ENCODE peak calls at places on chromosomes 16 and 17, in five cellular contexts. R is stimulated activated CD8-positive, alpha-beta memory T cell treated with anti-CD3 and anti-CD28 coated beads, Interleukin-7, amount 100 ng/mL, for 4 hours; N is cardiac fibroblast; I is lower leg skin; W is small intestine. K is an unnamed sample.

GRCh38 chr16:10979717-10980601 is 35.6 kb downstream of the CLEC16A start:
- DNase-seq in R (no peak), N (peak), I (no peak), W (no peak), K (peak)

GRCh38 chr17:33990943-33991706 is 264.0 kb upstream of the CCL2 start:
- DNase-seq in R (no peak), N (no peak), I (no peak), W (no peak), K (no peak)

GRCh38 chr17:65564793-65565192 is 3.3 kb upstream of the AXIN2 start:
- DNase-seq in R (no peak), N (no peak), I (no peak), W (peak), K (no peak)

GRCh38 chr17:73261617-73261951 is at the start of gene CPSF4L:
- DNase-seq in R (no peak), N (no peak), I (no peak), W (no peak), K (no peak)

GRCh38 chr17:69870751-69871199 is 204.2 kb upstream of the KCNJ16 start:
- DNase-seq in R (no peak), N (peak), I (no peak), W (no peak), K (no peak)

GRCh38 chr17:35947156-35947585 is 3.7 kb upstream of the LYZL6 start:
- DNase-seq in R (peak), N (peak), I (no peak), W (peak), K (peak)

GRCh38 chr17:81440511-81441244 is 45.4 kb downstream of the BAHCC1 start:
- DNase-seq in R (no peak), N (no peak), I (no peak), W (no peak), K (no peak)

GRCh38 chr17:38943607-38944006 is 18.2 kb downstream of the LASP1NB start:
- DNase-seq in R (no peak), N (no peak), I (no peak), W (no peak), K (no peak)

GRCh38 chr17:44095647-44096496 is 25.3 kb downstream of the G6PC3 start:
- DNase-seq in R (no peak), N (peak), I (no peak), W (peak), K (peak)

GRCh38 chr17:69909389-69909788 is 165.6 kb upstream of the KCNJ16 start:
- DNase-seq in R (no peak), N (peak), I (no peak), W (no peak), K (no peak)

GRCh38 chr17:41518789-41519449 is at the start of gene KRT15:
- DNase-seq in R (no peak), N (peak), I (no peak), W (peak), K (no peak)

GRCh38 chr17:63435681-63436522 is 10.2 kb downstream of the CYB561 start:
- DNase-seq in R (no peak), N (no peak), I (no peak), W (peak), K (peak)